ENCODE peak calls at places on chromosome 13, in seven cellular contexts. R is Panc1, L is fibroblast of lung, Y is IMR-90, K is heart right ventricle, X is dorsolateral prefrontal cortex, G is Peyer's patch. H is an unnamed sample.

GRCh38 chr13:48493851-48494250 is 39.0 kb downstream of the RCBTB2 start:
- DNase-seq in R (no peak), L (peak; percentile 15), Y (peak; percentile 12), K (no peak), X (no peak), G (no peak), H (no peak)

GRCh38 chr13:44739120-44739519 is 163.0 kb upstream of the TSC22D1 start:
- DNase-seq in R (no peak), L (no peak), Y (no peak), K (no peak), X (no peak), G (no peak), H (no peak)

GRCh38 chr13:31431722-31432137 is 232.0 kb downstream of the B3GLCT start:
- DNase-seq in R (peak; percentile 27), L (peak; percentile 10), Y (peak; percentile 28), K (peak; percentile 22), X (no peak), G (peak; percentile 30), H (peak; percentile 36)

GRCh38 chr13:27374650-27375049 is 49.8 kb upstream of the GTF3A start:
- DNase-seq in R (no peak), L (peak; percentile 82), Y (peak; percentile 88), K (no peak), X (no peak), G (peak; percentile 34), H (peak; percentile 65)

GRCh38 chr13:52177276-52177675 is 17.9 kb upstream of the NEK3 start:
- DNase-seq in R (no peak), L (no peak), Y (no peak), K (no peak), X (no peak), G (no peak), H (no peak)

GRCh38 chr13:60343978-60344377 is 53.0 kb upstream of the TDRD3 start:
- DNase-seq in R (no peak), L (no peak), Y (no peak), K (no peak), X (no peak), G (no peak), H (no peak)

GRCh38 chr13:97485328-97485727 is 51.4 kb downstream of the RAP2A start:
- DNase-seq in R (no peak), L (no peak), Y (peak; percentile 42), K (no peak), X (no peak), G (no peak), H (no peak)

GRCh38 chr13:109205315-109205714 is 575.9 kb downstream of the MYO16 start:
- DNase-seq in R (no peak), L (peak; percentile 19), Y (no peak), K (no peak), X (no peak), G (no peak), H (no peak)

GRCh38 chr13:114009590-114010400 is 35.9 kb upstream of the C13orf46 start:
- DNase-seq in R (no peak), L (no peak), Y (no peak), K (no peak), X (no peak), G (no peak), H (no peak)

GRCh38 chr13:98664047-98664446 is 87.1 kb upstream of the STK24 start:
- DNase-seq in R (peak; percentile 5), L (peak; percentile 95), Y (peak; percentile 85), K (no peak), X (no peak), G (no peak), H (no peak)

GRCh38 chr13:104984296-104984818 is 1551.1 kb downstream of the EFNB2 start:
- DNase-seq in R (no peak), L (peak; percentile 77), Y (peak; percentile 12), K (peak; percentile 24), X (no peak), G (peak; percentile 17), H (peak; percentile 44)

GRCh38 chr13:32728327-32728726 is 142.1 kb downstream of the PDS5B start:
- DNase-seq in R (no peak), L (no peak), Y (no peak), K (no peak), X (no peak), G (no peak), H (no peak)

GRCh38 chr13:81610613-81611012 is 1269.7 kb upstream of the SPRY2 start:
- DNase-seq in R (no peak), L (no peak), Y (no peak), K (no peak), X (no peak), G (no peak), H (no peak)

GRCh38 chr13:38803566-38803965 is 116.7 kb downstream of the FREM2 start:
- DNase-seq in R (no peak), L (no peak), Y (no peak), K (no peak), X (no peak), G (no peak), H (no peak)

GRCh38 chr13:46202188-46202795 is 9.4 kb upstream of the LRRC63 start:
- DNase-seq in R (no peak), L (no peak), Y (no peak), K (no peak), X (no peak), G (no peak), H (no peak)

GRCh38 chr13:106520205-106521004 is 15.1 kb downstream of the EFNB2 start:
- DNase-seq in R (no peak), L (no peak), Y (peak; percentile 56), K (no peak), X (no peak), G (no peak), H (no peak)

GRCh38 chr13:110318920-110319319 is 11.8 kb downstream of the COL4A2 start:
- DNase-seq in R (no peak), L (no peak), Y (no peak), K (no peak), X (no peak), G (no peak), H (no peak)

GRCh38 chr13:91145806-91146205 is 201.7 kb upstream of the MIR17HG start:
- DNase-seq in R (no peak), L (no peak), Y (no peak), K (no peak), X (no peak), G (no peak), H (no peak)

GRCh38 chr13:68056816-68057710 is 826.9 kb upstream of the PCDH9 start:
- DNase-seq in R (peak; percentile 39), L (peak; percentile 88), Y (peak; percentile 1), K (no peak), X (no peak), G (no peak), H (no peak)

GRCh38 chr13:77595166-77595810 is 59.8 kb downstream of the SCEL start:
- DNase-seq in R (no peak), L (no peak), Y (no peak), K (no peak), X (no peak), G (no peak), H (no peak)

GRCh38 chr13:36244073-36244472 is 29.7 kb upstream of the SOHLH2 start:
- DNase-seq in R (no peak), L (no peak), Y (no peak), K (no peak), X (no peak), G (no peak), H (no peak)

GRCh38 chr13:86403213-86403612 is 604.0 kb upstream of the SLITRK6 start:
- DNase-seq in R (no peak), L (no peak), Y (no peak), K (no peak), X (no peak), G (no peak), H (no peak)

GRCh38 chr13:53197424-53197823 is 168.8 kb downstream of the OLFM4 start:
- DNase-seq in R (no peak), L (no peak), Y (no peak), K (no peak), X (no peak), G (no peak), H (no peak)

GRCh38 chr13:27012482-27013197 is 159.0 kb downstream of the USP12 start:
- DNase-seq in R (no peak), L (peak; percentile 89), Y (peak; percentile 89), K (no peak), X (no peak), G (no peak), H (no peak)

GRCh38 chr13:106536244-106537034 is 977 bp upstream of the EFNB2 start:
- DNase-seq in R (peak; percentile 38), L (peak; percentile 80), Y (peak; percentile 83), K (peak; percentile 94), X (peak; percentile 95), G (peak; percentile 84), H (peak; percentile 82)

GRCh38 chr13:42816538-42816937 is 35.2 kb downstream of the FAM216B start:
- DNase-seq in R (no peak), L (no peak), Y (no peak), K (no peak), X (no peak), G (no peak), H (no peak)
- TF ChIP-seq CTCF in R (no peak), L (peak; percentile 19), Y (no peak), K (no peak), X (no peak), G (no peak), H (no peak)

DNA sequence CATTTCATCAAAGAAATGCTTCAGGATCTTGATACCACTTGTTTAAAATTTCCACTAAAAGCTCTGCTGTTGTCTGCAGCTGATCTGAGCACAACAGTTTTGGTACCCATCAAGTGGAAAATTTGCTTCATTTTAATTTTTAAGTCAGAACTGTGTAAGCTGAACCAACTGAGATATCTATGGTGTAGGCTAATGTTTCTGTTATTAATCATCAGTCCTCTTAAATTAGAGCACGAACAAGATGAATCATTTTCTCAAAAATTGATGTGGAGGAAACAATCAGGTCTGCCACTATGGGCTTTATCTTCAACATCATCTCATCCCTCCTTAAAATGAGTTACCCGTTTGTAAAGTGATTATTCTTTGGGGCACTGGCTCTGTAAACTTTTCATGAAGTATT is 221.5 kb upstream of the NBEA start:
- DNase-seq in R (no peak), L (peak; percentile 6), Y (no peak), K (no peak), X (no peak), G (no peak), H (no peak)
- H3K27me3 ChIP-seq in R (no peaks in the 10 kb centered on the region), L (no peaks in the 10 kb centered on the region), Y (no peaks in the 10 kb centered on the region), K (no peaks in the 10 kb centered on the region), X (no peaks in the 10 kb centered on the region), G (no peaks in the 10 kb centered on the region), H (no peaks in the 10 kb centered on the region)

GRCh38 chr13:100983111-100983510 is 308.5 kb upstream of the TMTC4 start:
- DNase-seq in R (no peak), L (peak; percentile 59), Y (no peak), K (no peak), X (no peak), G (no peak), H (no peak)

GRCh38 chr13:100989424-100989823 is 314.8 kb upstream of the TMTC4 start:
- DNase-seq in R (no peak), L (no peak), Y (no peak), K (no peak), X (no peak), G (no peak), H (no peak)

GRCh38 chr13:100984349-100984748 is 309.8 kb upstream of the TMTC4 start:
- DNase-seq in R (no peak), L (no peak), Y (no peak), K (no peak), X (no peak), G (no peak), H (no peak)

GRCh38 chr13:100986571-100986970 is 312.0 kb upstream of the TMTC4 start:
- DNase-seq in R (no peak), L (no peak), Y (no peak), K (no peak), X (no peak), G (no peak), H (no peak)

GRCh38 chr13:100987993-100988392 is 313.4 kb upstream of the TMTC4 start:
- DNase-seq in R (no peak), L (peak; percentile 51), Y (peak; percentile 26), K (no peak), X (no peak), G (no peak), H (no peak)
- TF ChIP-seq CTCF in R (peak; percentile 16), L (no peak), Y (peak; percentile 50), K (peak; percentile 22), X (peak; percentile 33), G (no peak), H (no peak)

GRCh38 chr13:24685314-24685713 is 5.1 kb downstream of the ATP12A start:
- DNase-seq in R (no peak), L (no peak), Y (no peak), K (no peak), X (no peak), G (no peak), H (no peak)
- H3K27me3 ChIP-seq in R (no peaks in the 10 kb centered on the region), L (peaks cover 18% of the 10 kb centered on the region), Y (peaks cover 39% of the 10 kb centered on the region), K (peaks cover 7% of the 10 kb centered on the region), X (peaks cover under 1% of the 10 kb centered on the region), G (peaks cover 6% of the 10 kb centered on the region), H (no peaks in the 10 kb centered on the region)